ENCODE peak calls at places on chromosome X, in four cellular contexts. K is NCI-H1092 treated with DMSO at 0.1 percent for 48 hours; D is activated CD4-positive, alpha-beta T cell treated with anti-CD3 and anti-CD28 coated beads, Interleukin-2, amount 50 U/mL, for 4 hours; Y is MCF 10A. N is an unnamed sample.

GRCh38 chrX:39456894-39457600 is 640.7 kb downstream of the BCOR start:
- DNase-seq in K (no peak), D (no peak), Y (no peak), N (no peak)

GRCh38 chrX:150268839-150269238 is 94.3 kb upstream of the MAMLD1 start:
- DNase-seq in K (no peak), D (no peak), Y (no peak), N (no peak)

GRCh38 chrX:23373129-23373804 is 38.6 kb downstream of the PTCHD1 start:
- DNase-seq in K (no peak), D (no peak), Y (peak), N (no peak)

GRCh38 chrX:47498411-47498810 is 15.4 kb upstream of the ZNF41 start:
- DNase-seq in K (no peak), D (no peak), Y (no peak), N (no peak)

GRCh38 chrX:13376857-13377441 is 57.1 kb upstream of the ATXN3L start:
- DNase-seq in K (peak), D (no peak), Y (peak), N (peak)

GRCh38 chrX:1754077-1754476 is 139.2 kb downstream of the ASMT start:
- DNase-seq in K (no peak), D (no peak), Y (no peak), N (no peak)

GRCh38 chrX:66638591-66639500 is at the start of gene EDA2R:
- DNase-seq in K (no peak), D (peak), Y (peak), N (no peak)

GRCh38 chrX:8067754-8068469 is 103.2 kb downstream of the VCX2 start:
- DNase-seq in K (no peak), D (no peak), Y (peak), N (no peak)

GRCh38 chrX:74343327-74343969 is 39.5 kb downstream of the ZCCHC13 start:
- DNase-seq in K (no peak), D (no peak), Y (no peak), N (peak)

GRCh38 chrX:49199906-49200771 is at the start of gene SYP:
- DNase-seq in K (peak), D (peak), Y (peak), N (peak)

GRCh38 chrX:46965125-46965758 is 53.0 kb downstream of the JADE3 start:
- DNase-seq in K (no peak), D (no peak), Y (peak), N (peak)

GRCh38 chrX:107826286-107827136 is 845 bp downstream of the MID2 start:
- DNase-seq in K (peak), D (peak), Y (peak), N (no peak)

GRCh38 chrX:17405225-17405969 is 30.4 kb downstream of the NHS start:
- DNase-seq in K (no peak), D (no peak), Y (peak), N (no peak)

GRCh38 chrX:126900937-126901336 is 81.4 kb downstream of the PRR32 start:
- DNase-seq in K (no peak), D (no peak), Y (no peak), N (no peak)

N was measured in OCI-M1.